ENCODE peak calls at places on chromosomes 4 and X, in eight cellular contexts. F, N, M, G, V, Q, I and W are unnamed samples.

GRCh38 chr4:89275587-89275986 is 32.0 kb downstream of the GPRIN3 start:
- DNase-seq in G (no peak), M (no peak), Q (no peak), V (peak; percentile 19), F (no peak), N (no peak), I (no peak), W (no peak)

GRCh38 chrX:4978613-4979012 is 1250.1 kb downstream of the NLGN4X start:
- DNase-seq in V (no peak), N (no peak), F (no peak), M (no peak), I (no peak), Q (no peak), G (no peak), W (no peak)

GRCh38 chr4:28354874-28355273 is 1494.2 kb downstream of the STIM2 start:
- DNase-seq in I (no peak), N (no peak), F (no peak), V (no peak), M (no peak), Q (no peak), G (no peak), W (no peak)

GRCh38 chrX:79081895-79082512 is 62.5 kb upstream of the GPR174 start:
- DNase-seq in F (no peak), V (no peak), I (peak; percentile 76), N (peak; percentile 18), G (peak; percentile 51), M (no peak), Q (peak; percentile 12), W (no peak)

GRCh38 chr4:80204433-80204832 is 7.1 kb downstream of the PRDM8 start:
- DNase-seq in V (no peak), I (no peak), N (no peak), M (no peak), Q (no peak), G (no peak), F (no peak), W (no peak)

GRCh38 chrX:48472851-48473717 is 2.9 kb upstream of the FTSJ1 start:
- DNase-seq in N (no peak), Q (no peak), M (no peak), G (no peak), V (no peak), F (no peak), I (no peak), W (no peak)

GRCh38 chrX:130184168-130184567 is 12.4 kb downstream of the RAB33A start:
- DNase-seq in M (no peak), N (no peak), G (no peak), Q (no peak), F (no peak), I (no peak), V (no peak), W (no peak)

GRCh38 chrX:111568356-111568755 is 56.9 kb downstream of the SERTM2 start:
- DNase-seq in N (no peak), V (peak; percentile 9), G (peak; percentile 16), F (no peak), M (no peak), I (no peak), Q (peak; percentile 1), W (no peak)

GRCh38 chrX:106811131-106811910 is 8.8 kb downstream of the TBC1D8B start:
- DNase-seq in M (no peak), N (no peak), I (no peak), V (no peak), Q (no peak), G (no peak), F (no peak), W (no peak)